ENCODE peak calls at places on chromosome 15, in seven cellular contexts. One of them, this sample, is unnamed.

GRCh38 chr15:88233921-88234320 is 22.6 kb downstream of the NTRK3 start:
- DNase-seq in pons: no peak
- DNase-seq in stimulated activated naive B cell treated with anti-CD40 and anti-IgM and Interleukin-4, amounts not matched to agents 10 μg/mL and 1 μg/mL and 100 μg/mL, for 72 hours: no peak
- DNase-seq in SK-N-DZ: no peak
- DNase-seq in mammary epithelial cell: no peak
- DNase-seq in psoas muscle: no peak
- DNase-seq in fibroblast of pulmonary artery: no peak
- DNase-seq in this sample: no peak

GRCh38 chr15:90813796-90814192 is 54.6 kb upstream of the FURIN start:
- DNase-seq in pons: no peak
- DNase-seq in stimulated activated naive B cell treated with anti-CD40 and anti-IgM and Interleukin-4, amounts not matched to agents 10 μg/mL and 1 μg/mL and 100 μg/mL, for 72 hours: no peak
- DNase-seq in SK-N-DZ: no peak
- DNase-seq in mammary epithelial cell: peak; percentile 76
- DNase-seq in psoas muscle: no peak
- DNase-seq in fibroblast of pulmonary artery: no peak
- DNase-seq in this sample: no peak

GRCh38 chr15:69321041-69321554 is 22.4 kb downstream of the PAQR5 start:
- DNase-seq in pons: no peak
- DNase-seq in stimulated activated naive B cell treated with anti-CD40 and anti-IgM and Interleukin-4, amounts not matched to agents 10 μg/mL and 1 μg/mL and 100 μg/mL, for 72 hours: no peak
- DNase-seq in SK-N-DZ: no peak
- DNase-seq in mammary epithelial cell: no peak
- DNase-seq in psoas muscle: no peak
- DNase-seq in fibroblast of pulmonary artery: peak; percentile 44
- DNase-seq in this sample: no peak

GRCh38 chr15:84715442-84716035 is 400 bp downstream of the SEC11A start:
- DNase-seq in pons: no peak
- DNase-seq in stimulated activated naive B cell treated with anti-CD40 and anti-IgM and Interleukin-4, amounts not matched to agents 10 μg/mL and 1 μg/mL and 100 μg/mL, for 72 hours: peak; percentile 9
- DNase-seq in SK-N-DZ: no peak
- DNase-seq in mammary epithelial cell: peak; percentile 65
- DNase-seq in psoas muscle: no peak
- DNase-seq in fibroblast of pulmonary artery: peak; percentile 28
- DNase-seq in this sample: no peak

GRCh38 chr15:88894348-88894818 is 961 bp downstream of the HAPLN3 start:
- DNase-seq in pons: no peak
- DNase-seq in stimulated activated naive B cell treated with anti-CD40 and anti-IgM and Interleukin-4, amounts not matched to agents 10 μg/mL and 1 μg/mL and 100 μg/mL, for 72 hours: peak; percentile 47
- DNase-seq in SK-N-DZ: no peak
- DNase-seq in mammary epithelial cell: peak; percentile 58
- DNase-seq in psoas muscle: peak; percentile 83
- DNase-seq in fibroblast of pulmonary artery: peak; percentile 51
- DNase-seq in this sample: peak; percentile 68

GRCh38 chr15:60555291-60555690 is 76.3 kb upstream of the ICE2 start:
- DNase-seq in pons: no peak
- DNase-seq in stimulated activated naive B cell treated with anti-CD40 and anti-IgM and Interleukin-4, amounts not matched to agents 10 μg/mL and 1 μg/mL and 100 μg/mL, for 72 hours: no peak
- DNase-seq in SK-N-DZ: no peak
- DNase-seq in mammary epithelial cell: no peak
- DNase-seq in psoas muscle: no peak
- DNase-seq in fibroblast of pulmonary artery: no peak
- DNase-seq in this sample: no peak

GRCh38 chr15:78968539-78969271 is 23.9 kb upstream of the CTSH start:
- DNase-seq in pons: no peak
- DNase-seq in stimulated activated naive B cell treated with anti-CD40 and anti-IgM and Interleukin-4, amounts not matched to agents 10 μg/mL and 1 μg/mL and 100 μg/mL, for 72 hours: no peak
- DNase-seq in SK-N-DZ: no peak
- DNase-seq in mammary epithelial cell: peak; percentile 34
- DNase-seq in psoas muscle: no peak
- DNase-seq in fibroblast of pulmonary artery: no peak
- DNase-seq in this sample: no peak

GRCh38 chr15:77567202-77567601 is 65.5 kb downstream of the LINGO1 start:
- DNase-seq in pons: no peak
- DNase-seq in stimulated activated naive B cell treated with anti-CD40 and anti-IgM and Interleukin-4, amounts not matched to agents 10 μg/mL and 1 μg/mL and 100 μg/mL, for 72 hours: no peak
- DNase-seq in SK-N-DZ: no peak
- DNase-seq in mammary epithelial cell: no peak
- DNase-seq in psoas muscle: no peak
- DNase-seq in fibroblast of pulmonary artery: no peak
- DNase-seq in this sample: no peak

GRCh38 chr15:33994005-33994615 is 25.8 kb downstream of the CHRM5 start:
- DNase-seq in pons: no peak
- DNase-seq in stimulated activated naive B cell treated with anti-CD40 and anti-IgM and Interleukin-4, amounts not matched to agents 10 μg/mL and 1 μg/mL and 100 μg/mL, for 72 hours: no peak
- DNase-seq in SK-N-DZ: peak; percentile 20
- DNase-seq in mammary epithelial cell: peak; percentile 19
- DNase-seq in psoas muscle: no peak
- DNase-seq in fibroblast of pulmonary artery: peak; percentile 57
- DNase-seq in this sample: no peak

GRCh38 chr15:55742498-55742926 is 440 bp downstream of the PRTG start:
- DNase-seq in pons: no peak
- DNase-seq in stimulated activated naive B cell treated with anti-CD40 and anti-IgM and Interleukin-4, amounts not matched to agents 10 μg/mL and 1 μg/mL and 100 μg/mL, for 72 hours: no peak
- DNase-seq in SK-N-DZ: peak; percentile 71
- DNase-seq in mammary epithelial cell: no peak
- DNase-seq in psoas muscle: peak; percentile 61
- DNase-seq in fibroblast of pulmonary artery: peak; percentile 27
- DNase-seq in this sample: no peak